ENCODE peak calls at places on chromosome 18, in ten cellular contexts. W is suprapubic skin; D is AG04450; M is fibroblast of pulmonary artery; E is CD4-positive, alpha-beta T cell; C is A549; H is astrocyte of the spinal cord; Y is heart left ventricle; R is fibroblast of mammary gland; L is adrenal gland. V is an unnamed sample.

GRCh38 chr18:46283895-46284295 is 179.7 kb downstream of the HAUS1 start:
- DNase-seq in W (no peak), D (no peak), M (no peak), E (no peak), C (no peak), H (no peak), Y (no peak), R (no peak), L (no peak), V (no peak)

GRCh38 chr18:75441921-75442320 is 14.4 kb upstream of the SMIM21 start:
- DNase-seq in W (no peak), D (no peak), M (no peak), E (no peak), C (no peak), H (peak), Y (no peak), R (peak), L (no peak), V (no peak)

GRCh38 chr18:45974088-45974536 is 7.0 kb upstream of the EPG5 start:
- DNase-seq in W (no peak), D (peak), M (peak), E (peak), C (peak), H (peak), Y (peak), R (peak), L (peak), V (peak)

GRCh38 chr18:55465313-55465712 is 122.7 kb downstream of the TCF4 start:
- DNase-seq in W (no peak), D (no peak), M (no peak), E (no peak), C (no peak), H (no peak), Y (no peak), R (no peak), L (no peak), V (no peak)

GRCh38 chr18:79384151-79384807 is 11.5 kb upstream of the NFATC1 start:
- DNase-seq in W (peak), D (no peak), M (no peak), E (no peak), C (no peak), H (no peak), Y (no peak), R (no peak), L (no peak), V (no peak)

GRCh38 chr18:78156466-78156865 is 823.2 kb upstream of the SALL3 start:
- DNase-seq in W (no peak), D (no peak), M (no peak), E (no peak), C (no peak), H (no peak), Y (no peak), R (no peak), L (no peak), V (no peak)

GRCh38 chr18:79754831-79755351 is 42.8 kb upstream of the KCNG2 start:
- DNase-seq in W (peak), D (no peak), M (no peak), E (no peak), C (no peak), H (no peak), Y (no peak), R (no peak), L (no peak), V (no peak)

GRCh38 chr18:61929881-61930640 is 37.3 kb upstream of the RNF152 start:
- DNase-seq in W (no peak), D (no peak), M (no peak), E (no peak), C (no peak), H (no peak), Y (no peak), R (no peak), L (no peak), V (no peak)

GRCh38 chr18:23196119-23197004 is 61.1 kb downstream of the CABLES1 start:
- DNase-seq in W (peak), D (no peak), M (no peak), E (no peak), C (no peak), H (no peak), Y (no peak), R (no peak), L (no peak), V (no peak)

GRCh38 chr18:36409779-36410178 is 112.3 kb downstream of the FHOD3 start:
- DNase-seq in W (no peak), D (no peak), M (no peak), E (no peak), C (no peak), H (no peak), Y (no peak), R (no peak), L (no peak), V (no peak)

GRCh38 chr18:36415606-36416005 is 118.1 kb downstream of the FHOD3 start:
- DNase-seq in W (no peak), D (no peak), M (no peak), E (no peak), C (no peak), H (no peak), Y (no peak), R (no peak), L (no peak), V (no peak)

GRCh38 chr18:36411745-36412168 is 114.2 kb downstream of the FHOD3 start:
- DNase-seq in W (no peak), D (no peak), M (peak), E (no peak), C (no peak), H (peak), Y (no peak), R (peak), L (no peak), V (no peak)

GRCh38 chr18:36410346-36410745 is 112.8 kb downstream of the FHOD3 start:
- DNase-seq in W (no peak), D (no peak), M (no peak), E (no peak), C (no peak), H (no peak), Y (no peak), R (no peak), L (no peak), V (no peak)

GRCh38 chr18:36412778-36413177 is 115.3 kb downstream of the FHOD3 start:
- DNase-seq in W (no peak), D (no peak), M (peak), E (no peak), C (peak), H (peak), Y (no peak), R (peak), L (peak), V (no peak)
- TF ChIP-seq CTCF in W (no peak), D (peak), M (peak), E (no peak), C (no peak), H (peak), Y (peak), R (peak), L (peak), V (peak)

GRCh38 chr18:48497863-48498262 is 41.0 kb upstream of the CTIF start:
- DNase-seq in W (no peak), D (no peak), M (no peak), E (no peak), C (no peak), H (no peak), Y (no peak), R (no peak), L (no peak), V (no peak)

GRCh38 chr18:48493856-48494255 is 45.0 kb upstream of the CTIF start:
- DNase-seq in W (no peak), D (no peak), M (peak), E (no peak), C (no peak), H (peak), Y (no peak), R (peak), L (no peak), V (no peak)

GRCh38 chr18:48488388-48488850 is 50.4 kb upstream of the CTIF start:
- DNase-seq in W (no peak), D (peak), M (peak), E (no peak), C (peak), H (peak), Y (peak), R (peak), L (peak), V (no peak)

GRCh38 chr18:48490641-48491040 is 48.2 kb upstream of the CTIF start:
- DNase-seq in W (no peak), D (no peak), M (peak), E (no peak), C (no peak), H (peak), Y (no peak), R (no peak), L (no peak), V (no peak)

DNA sequence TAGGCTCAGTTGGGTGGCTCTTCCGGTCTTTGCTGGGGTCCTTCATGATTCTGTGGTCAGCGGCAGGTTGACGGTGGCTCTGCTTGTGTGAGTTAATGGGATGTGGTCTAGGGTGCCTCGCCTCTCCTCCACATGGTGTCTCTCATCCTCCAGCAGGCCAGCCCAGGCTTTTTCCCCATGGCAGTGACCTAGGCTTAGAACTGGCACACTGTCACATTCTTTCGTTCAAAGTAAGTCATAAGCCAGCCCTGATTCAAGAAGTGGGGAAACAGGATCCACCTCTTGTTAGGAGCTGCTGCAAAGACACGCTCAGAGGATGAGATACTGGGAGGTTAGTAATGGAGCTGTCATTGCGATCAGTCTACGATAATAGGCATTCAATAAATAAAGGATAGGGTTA is 46.0 kb upstream of the CTIF start:
- DNase-seq in W (no peak), D (no peak), M (no peak), E (no peak), C (no peak), H (no peak), Y (no peak), R (no peak), L (no peak), V (no peak)
- TF ChIP-seq CTCF in W (no peak), D (no peak), M (no peak), E (no peak), C (no peak), H (no peak), Y (no peak), R (no peak), L (no peak), V (no peak)

GRCh38 chr18:76821875-76822509 is 365 bp upstream of the ZNF236 start:
- DNase-seq in W (peak), D (no peak), M (peak), E (peak), C (peak), H (peak), Y (peak), R (peak), L (peak), V (peak)
- TF ChIP-seq CTCF in W (no peak), D (no peak), M (no peak), E (no peak), C (no peak), H (no peak), Y (no peak), R (no peak), L (no peak), V (no peak)

GRCh38 chr18:7735194-7735593 is 168.1 kb downstream of the PTPRM start:
- DNase-seq in W (no peak), D (no peak), M (no peak), E (no peak), C (no peak), H (no peak), Y (no peak), R (no peak), L (no peak), V (no peak)
- TF ChIP-seq CTCF in W (no peak), D (no peak), M (peak), E (no peak), C (peak), H (peak), Y (peak), R (peak), L (peak), V (peak)

V was measured in progenitor cell of endocrine pancreas.